ENCODE peak calls at places on chromosomes 1 and 21, in eight cellular contexts. C is aorta, M is AG04450, X is A673, E is left lung, K is BE2C, O is heart right ventricle, G is fibroblast of lung. D is an unnamed sample.

GRCh38 chr1:8663090-8663802 is 154.2 kb downstream of the RERE start:
- DNase-seq in X (no peak), K (no peak), E (no peak), C (no peak), G (no peak), M (no peak), O (no peak), D (no peak)

GRCh38 chr1:3452866-3453175 is 1.6 kb upstream of the ARHGEF16 start:
- DNase-seq in M (no peak), K (no peak), O (no peak), G (no peak), C (no peak), E (no peak), X (no peak), D (no peak)

GRCh38 chr1:1990222-1990621 is 13.4 kb downstream of the CFAP74 start:
- DNase-seq in G (no peak), C (no peak), M (no peak), K (no peak), O (peak; percentile 59), X (no peak), E (no peak), D (no peak)

GRCh38 chr1:7388141-7388487 is 383.0 kb upstream of the VAMP3 start:
- DNase-seq in C (peak; percentile 46), E (no peak), M (no peak), K (no peak), X (no peak), O (peak; percentile 20), G (no peak), D (no peak)

GRCh38 chr1:197892684-197893083 is 9.7 kb upstream of the C1orf53 start:
- DNase-seq in K (no peak), G (no peak), C (no peak), O (no peak), X (no peak), E (no peak), M (no peak), D (no peak)

GRCh38 chr1:245180496-245180895 is 25.7 kb downstream of the KIF26B start:
- DNase-seq in X (no peak), K (no peak), M (no peak), O (no peak), E (no peak), G (peak; percentile 50), C (no peak), D (no peak)

GRCh38 chr1:6625579-6626149 is 996 bp downstream of the THAP3 start:
- DNase-seq in K (no peak), M (no peak), G (peak; percentile 54), E (no peak), C (no peak), X (peak; percentile 33), O (no peak), D (no peak)

GRCh38 chr1:32400876-32401631 is 6.8 kb upstream of the BSDC1 start:
- DNase-seq in O (peak; percentile 87), C (peak; percentile 95), E (peak; percentile 83), M (peak; percentile 48), G (peak; percentile 94), X (peak; percentile 87), K (peak; percentile 77), D (peak; percentile 87)

GRCh38 chr1:248841702-248842395 is 3.8 kb downstream of the ZNF672 start:
- DNase-seq in X (peak; percentile 70), O (peak; percentile 46), E (no peak), M (no peak), K (peak; percentile 60), G (peak; percentile 46), C (no peak), D (peak; percentile 60)

GRCh38 chr21:44969965-44970755 is 30.3 kb downstream of the SLX9 start:
- DNase-seq in G (peak; percentile 56), C (no peak), O (no peak), K (no peak), X (peak; percentile 79), M (no peak), E (no peak), D (no peak)

GRCh38 chr1:46612937-46613660 is 3.5 kb downstream of the MOB3C start:
- DNase-seq in K (no peak), G (no peak), X (no peak), E (no peak), O (no peak), C (peak; percentile 76), M (no peak), D (no peak)

GRCh38 chr1:14606632-14607031 is 8.1 kb downstream of the KAZN start:
- DNase-seq in E (no peak), K (no peak), X (peak; percentile 27), M (no peak), G (no peak), C (no peak), O (no peak), D (no peak)

GRCh38 chr21:45136927-45137611 is 62.7 kb downstream of the ADARB1 start:
- DNase-seq in O (peak; percentile 90), G (peak; percentile 80), C (peak; percentile 95), X (peak; percentile 90), M (peak; percentile 74), E (peak; percentile 84), K (peak; percentile 92), D (peak; percentile 83)

GRCh38 chr1:200302192-200302892 is 107.5 kb downstream of the ZNF281 start:
- DNase-seq in M (no peak), G (peak; percentile 41), X (peak; percentile 33), E (peak; percentile 44), K (no peak), O (peak; percentile 11), C (no peak), D (peak; percentile 53)

GRCh38 chr1:235648954-235649721 is 446 bp downstream of the GNG4 start:
- DNase-seq in E (peak; percentile 51), X (peak; percentile 57), M (no peak), G (peak; percentile 72), C (peak; percentile 84), K (peak; percentile 55), O (peak; percentile 46), D (peak; percentile 70)

GRCh38 chr1:117146570-117147340 is 25.2 kb upstream of the TRIM45 start:
- DNase-seq in G (peak; percentile 97), C (no peak), X (peak; percentile 68), K (no peak), O (no peak), M (peak; percentile 81), E (no peak), D (no peak)

GRCh38 chr1:174953657-174954435 is 45.9 kb upstream of the CACYBP start:
- DNase-seq in K (no peak), M (no peak), O (no peak), X (no peak), C (no peak), G (no peak), E (no peak), D (no peak)

GRCh38 chr21:25179116-25179515 is 428.2 kb downstream of the MRPL39 start:
- DNase-seq in K (no peak), G (peak; percentile 86), X (no peak), E (no peak), O (no peak), M (peak; percentile 33), C (no peak), D (no peak)

GRCh38 chr1:37817481-37817880 is 9.5 kb upstream of the YRDC start:
- DNase-seq in G (no peak), C (no peak), M (no peak), X (peak; percentile 20), K (no peak), E (no peak), O (peak; percentile 30), D (no peak)

GRCh38 chr1:247442164-247442563 is 15.7 kb downstream of the OR2B11 start:
- DNase-seq in M (no peak), G (no peak), X (no peak), C (no peak), O (no peak), K (no peak), E (no peak), D (no peak)

GRCh38 chr1:155978325-155978972 is at the start of gene ARHGEF2:
- DNase-seq in C (peak; percentile 94), G (peak; percentile 76), X (peak; percentile 89), M (no peak), K (peak; percentile 59), O (peak; percentile 87), E (peak; percentile 91), D (peak; percentile 91)

GRCh38 chr1:93556291-93556690 is 108.4 kb downstream of the FNBP1L start:
- DNase-seq in C (no peak), O (no peak), X (no peak), G (no peak), E (no peak), K (peak; percentile 34), M (no peak), D (no peak)

GRCh38 chr1:201136696-201137392 is 9.9 kb upstream of the ASCL5 start:
- DNase-seq in K (no peak), O (no peak), G (no peak), M (no peak), E (no peak), X (no peak), C (peak; percentile 34), D (no peak)

GRCh38 chr1:241713316-241713715 is 61.2 kb downstream of the WDR64 start:
- DNase-seq in G (no peak), E (no peak), K (no peak), C (no peak), O (no peak), M (no peak), X (no peak), D (no peak)

GRCh38 chr1:183685112-183685713 is 32.1 kb upstream of the APOBEC4 start:
- DNase-seq in O (peak; percentile 29), C (no peak), X (peak; percentile 82), M (no peak), E (no peak), G (peak; percentile 31), K (peak; percentile 19), D (no peak)

DNA sequence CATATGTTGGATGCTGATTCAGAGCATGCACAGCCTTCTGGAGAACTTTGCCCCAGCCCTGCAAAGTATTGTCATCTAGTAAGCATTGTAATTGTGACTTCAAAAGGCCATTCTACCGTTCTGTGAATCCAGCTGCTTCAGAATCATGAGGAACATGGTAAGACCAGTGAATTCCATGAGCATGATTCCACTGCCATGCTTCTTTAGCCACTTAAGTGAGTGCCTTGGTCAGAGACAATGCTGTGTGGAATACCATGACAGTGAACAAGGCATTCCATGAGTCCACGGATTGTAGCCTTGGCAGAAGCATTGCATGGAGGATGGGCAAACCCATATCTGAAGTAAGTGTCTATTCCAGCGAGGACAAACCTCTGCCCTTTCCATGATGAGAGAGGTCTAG is 123.7 kb downstream of the S1PR1 start:
- DNase-seq in O (no peak), E (no peak), C (no peak), K (no peak), G (peak; percentile 7), X (no peak), M (no peak), D (no peak)
- H3K9me3 ChIP-seq in O (no peaks in the 10 kb centered on the region), E (no peaks in the 10 kb centered on the region), C (peaks cover 1% of the 10 kb centered on the region), K (no peaks in the 10 kb centered on the region), G (no peaks in the 10 kb centered on the region), X (no peaks in the 10 kb centered on the region), M (no peaks in the 10 kb centered on the region), D (no peaks in the 10 kb centered on the region)

GRCh38 chr1:179807691-179808485 is 64.8 kb downstream of the FAM163A start:
- DNase-seq in C (no peak), M (peak; percentile 57), E (no peak), K (no peak), G (peak; percentile 96), O (no peak), X (no peak), D (no peak)
- H3K9me3 ChIP-seq in C (no peaks in the 10 kb centered on the region), M (no peaks in the 10 kb centered on the region), E (no peaks in the 10 kb centered on the region), K (peaks cover 3% of the 10 kb centered on the region), G (no peaks in the 10 kb centered on the region), O (no peaks in the 10 kb centered on the region), X (no peaks in the 10 kb centered on the region), D (no peaks in the 10 kb centered on the region)

GRCh38 chr1:49252917-49253316 is 476.2 kb upstream of the BEND5 start:
- DNase-seq in O (no peak), G (no peak), E (no peak), X (no peak), C (no peak), K (no peak), M (no peak), D (no peak)
- H3K9me3 ChIP-seq in O (peaks cover 8% of the 10 kb centered on the region), G (no peaks in the 10 kb centered on the region), E (peaks cover 57% of the 10 kb centered on the region), X (no peaks in the 10 kb centered on the region), C (peaks cover 3% of the 10 kb centered on the region), K (no peaks in the 10 kb centered on the region), M (peaks cover 23% of the 10 kb centered on the region), D (peaks cover 4% of the 10 kb centered on the region)

GRCh38 chr1:168266644-168267186 is 14.0 kb upstream of the TBX19 start:
- DNase-seq in G (peak; percentile 38), M (no peak), O (no peak), C (no peak), X (no peak), K (peak; percentile 64), E (no peak), D (no peak)
- H3K9me3 ChIP-seq in G (no peaks in the 10 kb centered on the region), M (no peaks in the 10 kb centered on the region), O (no peaks in the 10 kb centered on the region), C (no peaks in the 10 kb centered on the region), X (no peaks in the 10 kb centered on the region), K (no peaks in the 10 kb centered on the region), E (no peaks in the 10 kb centered on the region), D (no peaks in the 10 kb centered on the region)